ENCODE peak calls at places on chromosomes 13 and 19, in nine cellular contexts. W is fibroblast of lung, K is hepatocyte, S is neural progenitor cell, B is PC-9, C is mammary epithelial cell, A is A673, T is endothelial cell of umbilical vein, H is H1. V is an unnamed sample.
A peak's percentile ranks its signal among the peaks of the same experiment; 100 is the strongest.

GRCh38 chr19:11423164-11423803 is 4.2 kb upstream of the RGL3 start:
- DNase-seq in W (no peak), K (no peak), S (no peak), B (no peak), C (no peak), A (no peak), T (no peak), H (no peak), V (no peak)

GRCh38 chr13:41802033-41802683 is 158.8 kb downstream of the VWA8 start:
- DNase-seq in W (no peak), K (no peak), S (no peak), B (no peak), C (no peak), A (no peak), T (no peak), H (no peak), V (no peak)

GRCh38 chr19:58086825-58087710 is 11.0 kb downstream of the ZSCAN18 start:
- DNase-seq in W (no peak), K (no peak), S (no peak), B (no peak), C (no peak), A (no peak), T (no peak), H (no peak), V (no peak)

GRCh38 chr19:47109541-47110375 is 3.8 kb downstream of the ZC3H4 start:
- DNase-seq in W (peak; percentile 61), K (peak; percentile 57), S (no peak), B (no peak), C (peak; percentile 50), A (peak; percentile 63), T (peak; percentile 89), H (no peak), V (peak; percentile 14)

GRCh38 chr13:27533155-27533643 is 82.8 kb upstream of the MTIF3 start:
- DNase-seq in W (peak; percentile 69), K (peak; percentile 91), S (peak; percentile 94), B (peak; percentile 81), C (peak; percentile 62), A (peak; percentile 46), T (peak; percentile 69), H (peak; percentile 21), V (peak; percentile 80)

GRCh38 chr13:109874921-109875454 is 88.6 kb upstream of the IRS2 start:
- DNase-seq in W (peak; percentile 51), K (peak; percentile 30), S (no peak), B (peak; percentile 32), C (peak; percentile 19), A (no peak), T (no peak), H (no peak), V (peak; percentile 8)

GRCh38 chr19:24051516-24051915 is 35.5 kb upstream of the ZNF254 start:
- DNase-seq in W (no peak), K (no peak), S (no peak), B (no peak), C (peak; percentile 39), A (no peak), T (no peak), H (no peak), V (no peak)

GRCh38 chr19:1747285-1748114 is 5.8 kb upstream of the ONECUT3 start:
- DNase-seq in W (peak; percentile 55), K (peak; percentile 81), S (peak; percentile 53), B (peak; percentile 83), C (peak; percentile 99), A (no peak), T (peak; percentile 31), H (peak; percentile 54), V (peak; percentile 97)

GRCh38 chr13:47665041-47665440 is 336.0 kb downstream of the SUCLA2 start:
- DNase-seq in W (no peak), K (no peak), S (peak; percentile 24), B (no peak), C (no peak), A (no peak), T (no peak), H (no peak), V (no peak)

GRCh38 chr13:100876044-100876403 is 201.4 kb upstream of the TMTC4 start:
- DNase-seq in W (no peak), K (no peak), S (no peak), B (no peak), C (no peak), A (no peak), T (no peak), H (no peak), V (no peak)

GRCh38 chr13:40161008-40161694 is 505.3 kb downstream of the FOXO1 start:
- DNase-seq in W (no peak), K (no peak), S (no peak), B (no peak), C (no peak), A (peak; percentile 55), T (no peak), H (no peak), V (no peak)

GRCh38 chr13:19267746-19268145 is 86.1 kb upstream of the TUBA3C start:
- DNase-seq in W (no peak), K (no peak), S (no peak), B (no peak), C (no peak), A (peak; percentile 89), T (no peak), H (no peak), V (no peak)

GRCh38 chr19:33621065-33621785 is 528 bp upstream of the CHST8 start:
- DNase-seq in W (no peak), K (no peak), S (no peak), B (no peak), C (no peak), A (no peak), T (no peak), H (no peak), V (no peak)

GRCh38 chr13:99307648-99308339 is 595 bp upstream of the GPR183 start:
- DNase-seq in W (peak; percentile 44), K (peak; percentile 63), S (no peak), B (no peak), C (peak; percentile 78), A (no peak), T (peak; percentile 84), H (no peak), V (peak; percentile 53)

GRCh38 chr13:75444016-75444415 is 38.0 kb downstream of the TBC1D4 start:
- DNase-seq in W (no peak), K (no peak), S (no peak), B (no peak), C (no peak), A (no peak), T (no peak), H (no peak), V (no peak)
- TF ChIP-seq EZH2 in W (no peak), K (no peak), S (no peak), B (no peak), C (no peak), A (no peak), T (no peak), H (no peak), V (no peak)

DNA sequence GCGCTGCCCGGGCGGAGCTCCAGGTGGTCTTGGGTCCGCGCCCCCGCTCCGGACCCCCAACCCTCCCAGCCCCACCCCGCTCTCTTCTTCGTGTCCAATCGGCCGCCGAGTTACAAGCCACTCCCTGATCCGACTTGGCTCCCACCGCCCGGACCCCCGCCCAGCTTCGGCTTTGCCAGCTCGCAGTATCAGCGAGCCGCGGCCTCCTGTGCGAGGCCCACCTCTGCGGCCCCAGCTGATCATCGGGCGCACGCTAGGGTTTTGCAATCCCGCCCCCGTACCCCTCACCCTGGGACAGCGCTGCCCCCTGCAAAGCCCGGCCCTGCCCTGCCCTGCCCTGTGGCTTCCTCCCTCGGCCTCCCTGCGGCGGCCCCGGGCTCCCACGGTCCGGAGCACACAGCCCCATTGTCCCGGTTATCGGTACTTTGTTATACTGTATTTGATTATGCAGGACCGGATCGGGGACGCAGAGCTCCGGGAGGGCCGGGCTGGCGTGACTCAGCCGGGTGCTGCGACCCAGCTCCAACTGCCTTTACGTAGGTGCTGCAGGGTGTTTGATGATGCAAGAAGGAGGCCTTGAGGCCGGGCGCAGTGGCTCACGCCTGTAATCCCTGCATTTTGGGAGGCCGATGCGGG is 597 bp upstream of the LPAR2 start:
- DNase-seq in W (peak; percentile 72), K (peak; percentile 84), S (peak; percentile 95), B (peak; percentile 74), C (peak; percentile 90), A (peak; percentile 48), T (no peak), H (peak; percentile 73), V (peak; percentile 84)
- H3K4me3 ChIP-seq in W (peak overlapping the region; percentile 41), K (peak overlapping the region; percentile 73), S (peak overlapping the region; percentile 79), B (peak overlapping the region; percentile 68), C (peak overlapping the region; percentile 49), A (peak overlapping the region; percentile 80), T (no peak overlapping the region), H (peak overlapping the region; percentile 73), V (peak overlapping the region; percentile 84)

DNA sequence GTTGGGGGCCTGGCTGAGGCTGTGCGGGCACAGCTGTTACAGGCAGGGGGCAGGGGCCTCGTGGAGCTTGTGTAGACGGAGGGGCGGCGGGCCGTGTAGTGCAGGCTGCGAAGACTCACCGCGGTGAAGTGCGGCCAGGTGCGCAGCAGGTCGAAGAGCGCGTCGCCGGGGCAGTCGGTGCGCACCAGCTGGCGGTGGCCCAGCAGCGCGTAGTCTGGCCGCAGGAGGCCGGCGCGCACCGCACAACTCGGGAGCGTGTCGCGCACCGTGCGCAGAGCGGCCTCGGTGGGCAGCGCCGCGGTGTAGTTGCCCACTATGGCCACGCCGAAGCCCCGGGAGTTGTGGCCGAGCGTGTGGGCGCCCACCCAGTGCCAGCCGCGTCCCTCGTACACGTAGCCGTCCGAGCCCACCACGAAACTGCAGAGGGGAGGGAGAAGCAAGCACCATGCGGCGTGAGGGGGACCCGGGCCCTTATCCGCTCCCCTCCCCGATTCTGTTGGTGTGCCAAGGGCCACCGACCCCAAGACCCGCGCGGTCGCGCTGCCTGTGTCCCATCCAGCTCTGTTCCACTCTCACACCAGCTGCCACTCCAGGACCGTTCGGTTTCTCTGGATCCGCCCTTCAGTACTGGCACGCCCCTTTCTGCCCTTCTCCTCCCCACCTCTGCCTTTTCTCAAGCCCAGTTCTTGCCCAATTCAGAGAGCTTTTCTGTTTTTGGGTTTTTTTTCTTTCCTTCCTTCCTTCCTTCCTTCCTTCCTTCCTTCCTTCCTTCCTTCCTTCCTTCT is 5.4 kb upstream of the RASAL3 start:
- DNase-seq in W (no peak), K (no peak), S (peak; percentile 32), B (no peak), C (no peak), A (peak; percentile 84), T (no peak), H (no peak), V (no peak)
- TF ChIP-seq EZH2 in W (no peak), K (no peak), S (peak; percentile 76), B (no peak), C (no peak), A (no peak), T (no peak), H (peak; percentile 61), V (no peak)

GRCh38 chr19:16327131-16327450 is 2.5 kb downstream of the KLF2 start:
- DNase-seq in W (no peak), K (no peak), S (no peak), B (no peak), C (no peak), A (no peak), T (no peak), H (no peak), V (no peak)

GRCh38 chr19:16328824-16329482 is 4.3 kb downstream of the KLF2 start:
- DNase-seq in W (no peak), K (no peak), S (no peak), B (no peak), C (no peak), A (no peak), T (peak; percentile 65), H (no peak), V (no peak)

GRCh38 chr19:16326401-16327130 is 1.9 kb downstream of the KLF2 start:
- DNase-seq in W (no peak), K (no peak), S (peak; percentile 49), B (no peak), C (no peak), A (no peak), T (peak; percentile 38), H (no peak), V (no peak)

GRCh38 chr19:16327911-16328823 is 3.5 kb downstream of the KLF2 start:
- DNase-seq in W (peak; percentile 96), K (peak; percentile 63), S (no peak), B (no peak), C (no peak), A (no peak), T (peak; percentile 75), H (no peak), V (no peak)

GRCh38 chr19:16327501-16327900 is 2.9 kb downstream of the KLF2 start:
- DNase-seq in W (no peak), K (no peak), S (no peak), B (no peak), C (no peak), A (no peak), T (no peak), H (no peak), V (no peak)
- H3K4me3 ChIP-seq in W (peak overlapping the region; percentile 37), K (no peak overlapping the region), S (no peak overlapping the region), B (no peak overlapping the region), C (no peak overlapping the region), A (no peak overlapping the region), T (peak overlapping the region; percentile 7), H (peak overlapping the region; percentile 71), V (no peak overlapping the region)

V was measured in PC-3.